ENCODE peak calls at places on chromosomes 12 and 14, in ten cellular contexts. G is iris pigment epithelial cell; M is left ventricle myocardium inferior; K is CD8-positive, alpha-beta T cell; Z is mesendoderm; U is HTR-8/SVneo; A is effector CD4-positive, alpha-beta T cell; T is endothelial cell of umbilical vein; I is NCI-H2081; D is ELR. W is an unnamed sample.

GRCh38 chr14:100078997-100079561 is 13.9 kb downstream of the EVL start:
- DNase-seq in G (peak; percentile 73), M (no peak), K (peak; percentile 74), Z (peak; percentile 82), U (no peak), A (peak; percentile 86), T (peak; percentile 9), I (no peak), D (peak; percentile 48), W (peak; percentile 16)

GRCh38 chr12:84572186-84572585 is 340.4 kb downstream of the SLC6A15 start:
- DNase-seq in G (no peak), M (no peak), K (no peak), Z (peak; percentile 22), U (no peak), A (no peak), T (no peak), I (no peak), D (no peak), W (no peak)

GRCh38 chr14:31941487-31941886 is 135.6 kb upstream of the ARHGAP5 start:
- DNase-seq in G (no peak), M (no peak), K (no peak), Z (no peak), U (no peak), A (no peak), T (no peak), I (no peak), D (no peak), W (no peak)

GRCh38 chr12:12032260-12032761 is 38.4 kb upstream of the BCL2L14 start:
- DNase-seq in G (no peak), M (no peak), K (no peak), Z (no peak), U (no peak), A (no peak), T (no peak), I (no peak), D (no peak), W (no peak)

GRCh38 chr12:104452046-104452445 is 4.7 kb upstream of the CHST11 start:
- DNase-seq in G (no peak), M (no peak), K (no peak), Z (no peak), U (no peak), A (no peak), T (no peak), I (no peak), D (no peak), W (no peak)

GRCh38 chr12:125259525-125259924 is 194.3 kb downstream of the AACS start:
- DNase-seq in G (no peak), M (no peak), K (no peak), Z (no peak), U (no peak), A (no peak), T (no peak), I (no peak), D (no peak), W (no peak)

GRCh38 chr12:20547788-20548575 is 147.2 kb upstream of the SLCO1C1 start:
- DNase-seq in G (peak; percentile 69), M (no peak), K (no peak), Z (no peak), U (no peak), A (no peak), T (peak; percentile 79), I (no peak), D (no peak), W (no peak)

GRCh38 chr12:124745891-124746570 is 117.6 kb downstream of the SCARB1 start:
- DNase-seq in G (peak; percentile 89), M (peak; percentile 95), K (no peak), Z (peak; percentile 97), U (peak; percentile 84), A (no peak), T (peak; percentile 94), I (peak; percentile 86), D (peak; percentile 90), W (peak; percentile 93)

GRCh38 chr14:64074961-64075619 is 219.1 kb downstream of the ESR2 start:
- DNase-seq in G (peak; percentile 59), M (no peak), K (no peak), Z (no peak), U (peak; percentile 75), A (no peak), T (peak; percentile 70), I (no peak), D (peak; percentile 80), W (no peak)

GRCh38 chr12:109488051-109488665 is 10.7 kb downstream of the UBE3B start:
- DNase-seq in G (peak; percentile 18), M (no peak), K (no peak), Z (no peak), U (no peak), A (no peak), T (no peak), I (no peak), D (no peak), W (no peak)

GRCh38 chr12:89351489-89352241 is 636 bp downstream of the DUSP6 start:
- DNase-seq in G (no peak), M (peak; percentile 31), K (peak; percentile 26), Z (no peak), U (no peak), A (peak; percentile 16), T (no peak), I (peak; percentile 34), D (peak; percentile 43), W (peak; percentile 49)

GRCh38 chr14:72883963-72884362 is 9.9 kb downstream of the DPF3 start:
- DNase-seq in G (peak; percentile 57), M (no peak), K (no peak), Z (no peak), U (peak; percentile 67), A (no peak), T (peak; percentile 91), I (no peak), D (peak; percentile 79), W (no peak)

GRCh38 chr12:89779090-89779489 is 70.5 kb upstream of the ATP2B1 start:
- DNase-seq in G (no peak), M (no peak), K (no peak), Z (no peak), U (no peak), A (no peak), T (no peak), I (no peak), D (no peak), W (no peak)

GRCh38 chr12:27424631-27425230 is 21.8 kb upstream of the SMCO2 start:
- DNase-seq in G (peak; percentile 71), M (no peak), K (no peak), Z (peak; percentile 64), U (no peak), A (no peak), T (peak; percentile 65), I (peak; percentile 59), D (peak; percentile 64), W (peak; percentile 80)

GRCh38 chr12:60205500-60205899 is 609.7 kb downstream of the SLC16A7 start:
- DNase-seq in G (peak; percentile 60), M (no peak), K (no peak), Z (peak; percentile 59), U (peak; percentile 18), A (no peak), T (no peak), I (no peak), D (peak; percentile 54), W (peak; percentile 83)

GRCh38 chr12:76037130-76038105 is 5.8 kb upstream of the PHLDA1 start:
- DNase-seq in G (peak; percentile 85), M (no peak), K (no peak), Z (peak; percentile 86), U (no peak), A (peak; percentile 18), T (peak; percentile 87), I (peak; percentile 79), D (peak; percentile 89), W (peak; percentile 88)

GRCh38 chr12:77382096-77382742 is 316.9 kb upstream of the E2F7 start:
- DNase-seq in G (no peak), M (no peak), K (no peak), Z (peak; percentile 20), U (no peak), A (no peak), T (no peak), I (no peak), D (no peak), W (no peak)

GRCh38 chr14:99879401-99880295 is 86.4 kb downstream of the EML1 start:
- DNase-seq in G (peak; percentile 59), M (no peak), K (no peak), Z (peak; percentile 80), U (peak; percentile 27), A (no peak), T (no peak), I (no peak), D (peak; percentile 85), W (peak; percentile 9)

GRCh38 chr14:67108230-67108629 is 81.0 kb upstream of the GARIN2 start:
- DNase-seq in G (no peak), M (no peak), K (no peak), Z (no peak), U (no peak), A (no peak), T (no peak), I (no peak), D (no peak), W (no peak)

GRCh38 chr14:31292962-31293616 is 85.5 kb upstream of the HECTD1 start:
- DNase-seq in G (no peak), M (no peak), K (no peak), Z (peak; percentile 45), U (no peak), A (no peak), T (peak; percentile 20), I (no peak), D (no peak), W (no peak)

GRCh38 chr12:89671469-89671868 is 37.2 kb downstream of the ATP2B1 start:
- DNase-seq in G (peak; percentile 89), M (no peak), K (no peak), Z (peak; percentile 81), U (peak; percentile 15), A (no peak), T (no peak), I (no peak), D (peak; percentile 55), W (peak; percentile 41)

GRCh38 chr12:9721394-9722092 is 11.4 kb downstream of the CLECL1 start:
- DNase-seq in G (peak; percentile 55), M (no peak), K (no peak), Z (no peak), U (peak; percentile 18), A (no peak), T (peak; percentile 76), I (no peak), D (peak; percentile 38), W (no peak)

GRCh38 chr12:117494833-117495714 is 133.6 kb upstream of the NOS1 start:
- DNase-seq in G (no peak), M (no peak), K (no peak), Z (peak; percentile 49), U (no peak), A (no peak), T (no peak), I (peak; percentile 61), D (no peak), W (no peak)

GRCh38 chr14:96098309-96098998 is 59.3 kb downstream of the C14orf132 start:
- DNase-seq in G (peak; percentile 63), M (no peak), K (no peak), Z (peak; percentile 88), U (peak; percentile 48), A (no peak), T (peak; percentile 24), I (peak; percentile 81), D (peak; percentile 76), W (peak; percentile 49)

GRCh38 chr12:122080149-122081107 is 1.9 kb downstream of the MLXIP start:
- DNase-seq in G (peak; percentile 93), M (peak; percentile 53), K (no peak), Z (peak; percentile 60), U (peak; percentile 71), A (no peak), T (peak; percentile 91), I (peak; percentile 33), D (peak; percentile 91), W (peak; percentile 90)